ENCODE peak calls at places on chromosomes 13 and 19, in five cellular contexts. H, I, C, W and F are unnamed samples.

GRCh38 chr13:95500136-95500718 is 52.3 kb upstream of the CLDN10 start:
- DNase-seq in W (no peak), C (no peak), I (no peak), H (no peak), F (no peak)

GRCh38 chr13:51912091-51912490 is 50.3 kb downstream of the CCDC70 start:
- DNase-seq in H (no peak), W (no peak), I (no peak), C (peak), F (no peak)

GRCh38 chr19:45224645-45225044 is 20.6 kb downstream of the EXOC3L2 start:
- DNase-seq in I (no peak), H (no peak), C (no peak), W (no peak), F (no peak)

GRCh38 chr19:47487551-47488515 is 3.8 kb upstream of the KPTN start:
- DNase-seq in C (no peak), W (no peak), I (no peak), H (no peak), F (no peak)

GRCh38 chr13:112704634-112705145 is 14.9 kb downstream of the ATP11A start:
- DNase-seq in C (no peak), I (no peak), W (no peak), H (no peak), F (no peak)

GRCh38 chr13:63190742-63191141 is 1775.1 kb upstream of the PCDH20 start:
- DNase-seq in I (no peak), C (peak), W (no peak), H (no peak), F (no peak)

GRCh38 chr19:17109300-17109699 is 33.7 kb downstream of the MYO9B start:
- DNase-seq in C (no peak), W (no peak), H (no peak), I (no peak), F (no peak)

GRCh38 chr19:34534206-34534605 is 52.6 kb downstream of the WTIP start:
- DNase-seq in W (no peak), I (no peak), H (no peak), C (no peak), F (no peak)

GRCh38 chr13:30745917-30746686 is 10.8 kb downstream of the ALOX5AP start:
- DNase-seq in C (peak), W (peak), H (peak), I (no peak), F (no peak)

GRCh38 chr19:1271528-1272422 is 2.6 kb downstream of the CIRBP start:
- DNase-seq in C (no peak), W (no peak), I (no peak), H (no peak), F (no peak)

GRCh38 chr13:32314968-32315254 is 252 bp downstream of the ZAR1L start:
- DNase-seq in H (peak), C (peak), W (peak), I (peak), F (peak)

GRCh38 chr19:10363789-10364281 is 16.5 kb downstream of the TYK2 start:
- DNase-seq in W (no peak), C (no peak), I (no peak), H (no peak), F (no peak)

GRCh38 chr13:73001971-73002370 is 56.8 kb upstream of the KLF5 start:
- DNase-seq in H (no peak), I (no peak), W (no peak), C (no peak), F (no peak)

GRCh38 chr19:7293795-7294570 is at the start of gene INSR:
- DNase-seq in W (peak), C (peak), I (peak), H (peak), F (peak)

GRCh38 chr19:6030214-6030507 is 52.2 kb upstream of the RANBP3 start:
- DNase-seq in W (no peak), I (no peak), H (peak), C (peak), F (peak)

GRCh38 chr19:37654525-37654832 is 786 bp downstream of the ZFP30 start:
- DNase-seq in I (no peak), H (peak), W (no peak), C (no peak), F (peak)

GRCh38 chr13:107348471-107348870 is 780.5 kb upstream of the ARGLU1 start:
- DNase-seq in H (peak), I (no peak), W (no peak), C (no peak), F (peak)

GRCh38 chr19:53991224-53992113 is at the start of gene CACNG6:
- DNase-seq in C (peak), I (no peak), W (peak), H (no peak), F (no peak)

GRCh38 chr13:110164706-110165105 is 142.3 kb downstream of the COL4A1 start:
- DNase-seq in I (no peak), C (no peak), H (no peak), W (no peak), F (no peak)

GRCh38 chr19:50383852-50384684 is at the start of gene POLD1:
- DNase-seq in W (peak), H (peak), C (peak), I (peak), F (peak)